ENCODE peak calls at places on chromosomes 7 and 10, in eight cellular contexts. One of them, this sample, is unnamed.
A peak's percentile ranks its signal among the peaks of the same experiment; 100 is the strongest.

GRCh38 chr10:129653861-129654260 is 186.8 kb downstream of the MGMT start:
- DNase-seq in AG04450: no peak
- DNase-seq in ELF-1: no peak
- DNase-seq in non-pigmented ciliary epithelial cell: no peak
- DNase-seq in naive B cell: no peak
- DNase-seq in aorta: peak; percentile 50
- DNase-seq in ecto neural progenitor cell: no peak
- DNase-seq in H4: no peak
- DNase-seq in this sample: no peak

GRCh38 chr10:104325436-104326430 is 12.5 kb downstream of the ITPRIP start:
- DNase-seq in ecto neural progenitor cell: no peak
- DNase-seq in non-pigmented ciliary epithelial cell: no peak
- DNase-seq in H4: no peak
- DNase-seq in naive B cell: no peak
- DNase-seq in ELF-1: no peak
- DNase-seq in aorta: no peak
- DNase-seq in AG04450: no peak
- DNase-seq in this sample: peak; percentile 71

GRCh38 chr10:121459279-121459764 is 138.9 kb downstream of the FGFR2 start:
- DNase-seq in ecto neural progenitor cell: no peak
- DNase-seq in AG04450: no peak
- DNase-seq in non-pigmented ciliary epithelial cell: no peak
- DNase-seq in aorta: no peak
- DNase-seq in naive B cell: no peak
- DNase-seq in H4: no peak
- DNase-seq in ELF-1: no peak
- DNase-seq in this sample: no peak

GRCh38 chr7:158396301-158396905 is 191.2 kb downstream of the PTPRN2 start:
- DNase-seq in ecto neural progenitor cell: no peak
- DNase-seq in ELF-1: no peak
- DNase-seq in non-pigmented ciliary epithelial cell: no peak
- DNase-seq in aorta: peak; percentile 52
- DNase-seq in naive B cell: no peak
- DNase-seq in AG04450: no peak
- DNase-seq in H4: no peak
- DNase-seq in this sample: no peak

GRCh38 chr7:8277394-8277982 is 15.5 kb upstream of the ICA1 start:
- DNase-seq in ELF-1: peak; percentile 54
- DNase-seq in non-pigmented ciliary epithelial cell: no peak
- DNase-seq in AG04450: no peak
- DNase-seq in H4: peak; percentile 61
- DNase-seq in ecto neural progenitor cell: no peak
- DNase-seq in aorta: no peak
- DNase-seq in naive B cell: no peak
- DNase-seq in this sample: no peak

GRCh38 chr10:1403508-1404230 is 333.7 kb downstream of the ADARB2 start:
- DNase-seq in non-pigmented ciliary epithelial cell: no peak
- DNase-seq in aorta: no peak
- DNase-seq in ecto neural progenitor cell: peak; percentile 56
- DNase-seq in H4: no peak
- DNase-seq in ELF-1: peak; percentile 62
- DNase-seq in AG04450: no peak
- DNase-seq in naive B cell: no peak
- DNase-seq in this sample: no peak

GRCh38 chr7:93053946-93054943 is 63.5 kb downstream of the SAMD9 start:
- DNase-seq in H4: no peak
- DNase-seq in AG04450: no peak
- DNase-seq in ELF-1: no peak
- DNase-seq in aorta: no peak
- DNase-seq in non-pigmented ciliary epithelial cell: no peak
- DNase-seq in ecto neural progenitor cell: no peak
- DNase-seq in naive B cell: no peak
- DNase-seq in this sample: no peak

GRCh38 chr7:157411580-157411979 is 74.8 kb downstream of the DNAJB6 start:
- DNase-seq in non-pigmented ciliary epithelial cell: no peak
- DNase-seq in naive B cell: no peak
- DNase-seq in aorta: peak; percentile 63
- DNase-seq in AG04450: no peak
- DNase-seq in H4: peak; percentile 67
- DNase-seq in ELF-1: peak; percentile 90
- DNase-seq in ecto neural progenitor cell: peak; percentile 50
- DNase-seq in this sample: no peak

GRCh38 chr10:111303887-111304286 is 227.1 kb downstream of the ADRA2A start:
- DNase-seq in ecto neural progenitor cell: no peak
- DNase-seq in non-pigmented ciliary epithelial cell: no peak
- DNase-seq in AG04450: no peak
- DNase-seq in ELF-1: no peak
- DNase-seq in aorta: no peak
- DNase-seq in H4: peak; percentile 10
- DNase-seq in naive B cell: no peak
- DNase-seq in this sample: no peak

GRCh38 chr10:8305871-8306652 is 251.6 kb downstream of the GATA3 start:
- DNase-seq in H4: peak; percentile 59
- DNase-seq in AG04450: no peak
- DNase-seq in aorta: no peak
- DNase-seq in ecto neural progenitor cell: no peak
- DNase-seq in naive B cell: no peak
- DNase-seq in ELF-1: no peak
- DNase-seq in non-pigmented ciliary epithelial cell: peak; percentile 17
- DNase-seq in this sample: no peak

GRCh38 chr10:13705526-13706169 is 118.9 kb downstream of the PRPF18 start:
- DNase-seq in AG04450: no peak
- DNase-seq in ecto neural progenitor cell: no peak
- DNase-seq in ELF-1: peak; percentile 70
- DNase-seq in aorta: no peak
- DNase-seq in H4: no peak
- DNase-seq in non-pigmented ciliary epithelial cell: no peak
- DNase-seq in naive B cell: no peak
- DNase-seq in this sample: no peak

GRCh38 chr7:41188163-41189130 is 514.4 kb downstream of the INHBA start:
- DNase-seq in H4: no peak
- DNase-seq in ELF-1: no peak
- DNase-seq in non-pigmented ciliary epithelial cell: peak; percentile 65
- DNase-seq in aorta: no peak
- DNase-seq in AG04450: peak; percentile 37
- DNase-seq in ecto neural progenitor cell: no peak
- DNase-seq in naive B cell: no peak
- DNase-seq in this sample: no peak

GRCh38 chr7:31307941-31308340 is 32.6 kb downstream of the NEUROD6 start:
- DNase-seq in ELF-1: no peak
- DNase-seq in ecto neural progenitor cell: no peak
- DNase-seq in non-pigmented ciliary epithelial cell: no peak
- DNase-seq in naive B cell: no peak
- DNase-seq in H4: no peak
- DNase-seq in AG04450: no peak
- DNase-seq in aorta: no peak
- DNase-seq in this sample: no peak

GRCh38 chr7:70647801-70648491 is 484.0 kb upstream of the GALNT17 start:
- DNase-seq in ELF-1: no peak
- DNase-seq in AG04450: no peak
- DNase-seq in naive B cell: no peak
- DNase-seq in aorta: no peak
- DNase-seq in H4: peak; percentile 81
- DNase-seq in non-pigmented ciliary epithelial cell: peak; percentile 62
- DNase-seq in ecto neural progenitor cell: no peak
- DNase-seq in this sample: no peak

GRCh38 chr7:12518920-12519681 is 51.4 kb upstream of the SCIN start:
- DNase-seq in H4: peak; percentile 55
- DNase-seq in AG04450: no peak
- DNase-seq in non-pigmented ciliary epithelial cell: no peak
- DNase-seq in aorta: no peak
- DNase-seq in naive B cell: no peak
- DNase-seq in ecto neural progenitor cell: peak; percentile 60
- DNase-seq in ELF-1: peak; percentile 69
- DNase-seq in this sample: no peak

GRCh38 chr10:88091490-88092061 is 228.2 kb downstream of the PTEN start:
- DNase-seq in non-pigmented ciliary epithelial cell: no peak
- DNase-seq in aorta: no peak
- DNase-seq in AG04450: no peak
- DNase-seq in ecto neural progenitor cell: no peak
- DNase-seq in ELF-1: no peak
- DNase-seq in naive B cell: peak; percentile 74
- DNase-seq in H4: no peak
- DNase-seq in this sample: no peak

GRCh38 chr7:77430927-77431326 is 14.8 kb upstream of the GSAP start:
- DNase-seq in aorta: no peak
- DNase-seq in non-pigmented ciliary epithelial cell: no peak
- DNase-seq in naive B cell: no peak
- DNase-seq in ELF-1: peak; percentile 23
- DNase-seq in AG04450: no peak
- DNase-seq in H4: no peak
- DNase-seq in ecto neural progenitor cell: no peak
- DNase-seq in this sample: no peak

GRCh38 chr10:11746883-11747539 is 4.8 kb downstream of the ECHDC3 start:
- DNase-seq in AG04450: no peak
- DNase-seq in naive B cell: no peak
- DNase-seq in non-pigmented ciliary epithelial cell: no peak
- DNase-seq in aorta: no peak
- DNase-seq in ELF-1: no peak
- DNase-seq in H4: no peak
- DNase-seq in ecto neural progenitor cell: no peak
- DNase-seq in this sample: no peak

GRCh38 chr7:110204527-110204926 is 886.4 kb upstream of the LRRN3 start:
- DNase-seq in aorta: no peak
- DNase-seq in non-pigmented ciliary epithelial cell: no peak
- DNase-seq in H4: peak; percentile 17
- DNase-seq in naive B cell: no peak
- DNase-seq in AG04450: no peak
- DNase-seq in ecto neural progenitor cell: peak; percentile 49
- DNase-seq in ELF-1: peak; percentile 28
- DNase-seq in this sample: no peak

GRCh38 chr7:133984023-133984422 is 143.1 kb upstream of the LRGUK start:
- DNase-seq in aorta: no peak
- DNase-seq in H4: no peak
- DNase-seq in AG04450: no peak
- DNase-seq in naive B cell: no peak
- DNase-seq in ecto neural progenitor cell: no peak
- DNase-seq in ELF-1: no peak
- DNase-seq in non-pigmented ciliary epithelial cell: no peak
- DNase-seq in this sample: no peak

GRCh38 chr10:62018141-62018911 is 116.8 kb downstream of the ARID5B start:
- DNase-seq in H4: no peak
- DNase-seq in aorta: no peak
- DNase-seq in non-pigmented ciliary epithelial cell: no peak
- DNase-seq in AG04450: no peak
- DNase-seq in ecto neural progenitor cell: no peak
- DNase-seq in naive B cell: peak; percentile 52
- DNase-seq in ELF-1: no peak
- DNase-seq in this sample: no peak

GRCh38 chr7:129266181-129266580 is 41.4 kb downstream of the AHCYL2 start:
- DNase-seq in naive B cell: no peak
- DNase-seq in ELF-1: peak; percentile 21
- DNase-seq in H4: no peak
- DNase-seq in ecto neural progenitor cell: no peak
- DNase-seq in non-pigmented ciliary epithelial cell: no peak
- DNase-seq in AG04450: no peak
- DNase-seq in aorta: no peak
- DNase-seq in this sample: no peak

GRCh38 chr10:117132751-117133231 is 5.3 kb downstream of the VAX1 start:
- DNase-seq in ELF-1: peak; percentile 75
- DNase-seq in ecto neural progenitor cell: peak; percentile 69
- DNase-seq in naive B cell: no peak
- DNase-seq in non-pigmented ciliary epithelial cell: no peak
- DNase-seq in aorta: no peak
- DNase-seq in H4: no peak
- DNase-seq in AG04450: no peak
- DNase-seq in this sample: no peak

GRCh38 chr10:47326927-47327330 is 4.7 kb downstream of the GDF2 start:
- DNase-seq in aorta: no peak
- DNase-seq in naive B cell: no peak
- DNase-seq in AG04450: no peak
- DNase-seq in ecto neural progenitor cell: no peak
- DNase-seq in H4: no peak
- DNase-seq in non-pigmented ciliary epithelial cell: no peak
- DNase-seq in ELF-1: no peak
- DNase-seq in this sample: no peak

GRCh38 chr7:46189255-46189790 is 268.3 kb upstream of the IGFBP3 start:
- DNase-seq in aorta: no peak
- DNase-seq in naive B cell: no peak
- DNase-seq in non-pigmented ciliary epithelial cell: no peak
- DNase-seq in ELF-1: no peak
- DNase-seq in AG04450: no peak
- DNase-seq in H4: peak; percentile 51
- DNase-seq in ecto neural progenitor cell: no peak
- DNase-seq in this sample: no peak

GRCh38 chr7:135274495-135275268 is 41.0 kb downstream of the STRA8 start:
- DNase-seq in aorta: peak; percentile 83
- DNase-seq in naive B cell: peak; percentile 62
- DNase-seq in ecto neural progenitor cell: peak; percentile 80
- DNase-seq in ELF-1: peak; percentile 83
- DNase-seq in AG04450: peak; percentile 48
- DNase-seq in H4: peak; percentile 65
- DNase-seq in non-pigmented ciliary epithelial cell: no peak
- DNase-seq in this sample: peak; percentile 70

GRCh38 chr10:79285315-79286185 is 61.7 kb upstream of the PPIF start:
- DNase-seq in AG04450: no peak
- DNase-seq in ELF-1: no peak
- DNase-seq in aorta: no peak
- DNase-seq in non-pigmented ciliary epithelial cell: no peak
- DNase-seq in H4: no peak
- DNase-seq in naive B cell: no peak
- DNase-seq in ecto neural progenitor cell: no peak
- DNase-seq in this sample: no peak

This sample was measured in lung.